ENCODE peak calls at places on chromosomes 6 and 20, in four cellular contexts. L, U, J and C are unnamed samples. For H3K4me1, the result is how much of the 10 kb centered on the place peaks cover.

GRCh38 chr20:59141818-59142581 is 21.6 kb upstream of the ZNF831 start:
- DNase-seq in L (no peak), U (no peak), J (no peak), C (no peak)

GRCh38 chr6:44841829-44842228 is 454.3 kb downstream of the CDC5L start:
- DNase-seq in L (no peak), U (no peak), J (no peak), C (no peak)

GRCh38 chr20:21808863-21809664 is 103.6 kb downstream of the PAX1 start:
- DNase-seq in L (peak), U (no peak), J (peak), C (no peak)

GRCh38 chr6:72922401-72922800 is 300.5 kb downstream of the KCNQ5 start:
- DNase-seq in L (no peak), U (no peak), J (no peak), C (no peak)

GRCh38 chr6:18515767-18516166 is 128.6 kb downstream of the RNF144B start:
- DNase-seq in L (no peak), U (no peak), J (no peak), C (no peak)

GRCh38 chr20:62605996-62606395 is 36.3 kb upstream of the SLCO4A1 start:
- DNase-seq in L (no peak), U (no peak), J (no peak), C (no peak)

GRCh38 chr6:89037156-89037900 is 43.2 kb upstream of the PNRC1 start:
- DNase-seq in L (no peak), U (peak), J (no peak), C (no peak)

GRCh38 chr6:26113570-26113969 is 26.3 kb downstream of the HFE start:
- DNase-seq in L (no peak), U (no peak), J (no peak), C (no peak)

GRCh38 chr6:149012040-149012545 is 265.3 kb downstream of the UST start:
- DNase-seq in L (peak), U (no peak), J (no peak), C (no peak)

GRCh38 chr6:106858653-106859092 is 115.9 kb downstream of the CD24 start:
- DNase-seq in L (no peak), U (no peak), J (no peak), C (no peak)

GRCh38 chr6:82704048-82704447 is 340.4 kb downstream of the TPBG start:
- DNase-seq in L (no peak), U (no peak), J (no peak), C (no peak)

GRCh38 chr6:31128093-31128676 is 7.9 kb upstream of the CDSN start:
- DNase-seq in L (peak), U (peak), J (no peak), C (no peak)

GRCh38 chr6:33975631-33976424 is 170.1 kb downstream of the GRM4 start:
- DNase-seq in L (no peak), U (no peak), J (no peak), C (no peak)

GRCh38 chr20:14012671-14013070 is 17.4 kb downstream of the MACROD2 start:
- DNase-seq in L (no peak), U (no peak), J (no peak), C (no peak)

GRCh38 chr6:167671977-167672687 is 154.6 kb upstream of the AFDN start:
- DNase-seq in L (no peak), U (no peak), J (no peak), C (no peak)

GRCh38 chr6:89997456-89998445 is 103.5 kb downstream of the GJA10 start:
- DNase-seq in L (peak), U (no peak), J (no peak), C (no peak)

GRCh38 chr20:13991311-13991710 is 897 bp upstream of the SEL1L2 start:
- DNase-seq in L (no peak), U (no peak), J (no peak), C (no peak)

GRCh38 chr20:347640-348484 is 951 bp downstream of the NRSN2 start:
- DNase-seq in L (peak), U (peak), J (peak), C (no peak)

DNA sequence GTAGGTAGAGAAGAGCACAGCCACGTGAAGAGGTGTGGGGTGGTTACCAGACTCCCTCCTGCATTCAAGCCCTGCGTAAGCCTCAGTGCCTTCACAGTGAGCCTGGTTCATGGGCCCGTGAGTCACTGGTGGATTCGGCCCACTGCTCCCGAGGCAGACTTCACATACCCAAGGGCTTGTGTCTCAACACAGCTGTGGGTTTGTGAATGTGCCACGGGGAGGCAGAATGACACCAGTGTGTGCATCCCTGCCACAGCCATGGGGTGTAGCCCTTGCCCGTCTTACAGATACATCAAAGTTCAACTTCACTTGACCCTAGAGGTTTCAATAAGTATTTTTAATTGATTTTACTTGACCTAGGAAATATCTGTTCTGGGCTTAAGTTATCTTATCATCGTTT is 108.5 kb downstream of the MAP3K4 start:
- DNase-seq in L (no peak), U (no peak), J (no peak), C (no peak)
- TF ChIP-seq CTCF in L (no peak), U (no peak), J (no peak), C (no peak)

DNA sequence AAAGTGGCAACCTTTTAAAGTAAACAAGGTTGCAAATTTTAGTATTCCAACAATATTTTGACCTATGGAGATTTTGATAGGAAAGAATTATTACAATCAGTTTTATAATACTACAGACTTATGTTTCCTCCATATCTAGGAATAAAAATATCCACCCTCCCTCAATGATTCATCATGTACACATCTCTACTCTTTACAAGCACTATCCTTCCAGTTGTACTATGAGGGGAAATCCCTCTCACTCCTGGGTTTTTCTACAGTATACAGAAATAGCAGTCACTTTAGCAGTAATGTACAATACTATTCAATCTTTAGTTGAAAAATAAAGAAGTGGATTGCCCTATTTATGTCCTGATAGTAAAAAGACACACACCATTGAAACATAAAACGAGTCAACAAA is 46.3 kb upstream of the SCML4 start:
- DNase-seq in L (no peak), U (no peak), J (no peak), C (no peak)
- H3K4me1 ChIP-seq in L (under half), U (under half), J (under half), C (under half)

GRCh38 chr6:158059108-158059507 is 77.4 kb downstream of the SYNJ2 start:
- DNase-seq in L (no peak), U (no peak), J (no peak), C (no peak)
- TF ChIP-seq CTCF in L (no peak), U (no peak), J (no peak), C (no peak)

GRCh38 chr6:46937623-46938022 is 15.9 kb upstream of the ADGRF5 start:
- DNase-seq in L (no peak), U (no peak), J (no peak), C (no peak)

GRCh38 chr6:46932941-46933340 is 11.2 kb upstream of the ADGRF5 start:
- DNase-seq in L (no peak), U (no peak), J (no peak), C (no peak)

GRCh38 chr6:46932526-46932925 is 10.8 kb upstream of the ADGRF5 start:
- DNase-seq in L (no peak), U (no peak), J (no peak), C (no peak)

GRCh38 chr6:46933751-46934150 is 12.0 kb upstream of the ADGRF5 start:
- DNase-seq in L (no peak), U (no peak), J (no peak), C (no peak)

GRCh38 chr6:46935687-46936086 is 13.9 kb upstream of the ADGRF5 start:
- DNase-seq in L (no peak), U (peak), J (peak), C (no peak)
- H3K4me1 ChIP-seq in L (under half), U (under half), J (under half), C (under half)

DNA sequence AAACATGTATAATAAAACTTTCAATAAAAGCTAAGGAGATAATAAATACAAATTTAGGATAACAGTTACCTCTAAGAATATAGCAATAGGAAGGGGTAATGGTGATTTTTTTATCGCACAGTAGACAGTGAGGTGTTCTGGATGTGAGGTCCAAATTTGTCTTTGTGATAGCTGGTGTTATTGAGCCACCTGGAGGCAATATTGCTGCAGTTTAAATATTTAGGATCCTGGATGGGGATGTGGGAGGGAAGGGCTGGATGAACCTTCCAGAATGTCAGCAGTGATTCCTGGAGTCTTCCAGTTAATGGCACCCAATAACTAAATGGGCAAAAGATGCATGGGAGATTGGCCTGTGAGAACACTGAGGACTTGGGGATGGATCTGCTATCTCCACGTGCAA is 13.9 kb downstream of the DEFB123 start:
- DNase-seq in L (no peak), U (no peak), J (no peak), C (no peak)
- TF ChIP-seq CTCF in L (no peak), U (no peak), J (no peak), C (no peak)

GRCh38 chr20:5154543-5154925 is 27.7 kb downstream of the CDS2 start:
- DNase-seq in L (no peak), U (no peak), J (no peak), C (no peak)

GRCh38 chr20:5156670-5157448 is 30.1 kb downstream of the CDS2 start:
- DNase-seq in L (no peak), U (no peak), J (no peak), C (no peak)

GRCh38 chr20:5150226-5151076 is 23.6 kb downstream of the CDS2 start:
- DNase-seq in L (no peak), U (no peak), J (no peak), C (no peak)

GRCh38 chr20:5153152-5153467 is 26.3 kb downstream of the CDS2 start:
- DNase-seq in L (no peak), U (no peak), J (no peak), C (no peak)

DNA sequence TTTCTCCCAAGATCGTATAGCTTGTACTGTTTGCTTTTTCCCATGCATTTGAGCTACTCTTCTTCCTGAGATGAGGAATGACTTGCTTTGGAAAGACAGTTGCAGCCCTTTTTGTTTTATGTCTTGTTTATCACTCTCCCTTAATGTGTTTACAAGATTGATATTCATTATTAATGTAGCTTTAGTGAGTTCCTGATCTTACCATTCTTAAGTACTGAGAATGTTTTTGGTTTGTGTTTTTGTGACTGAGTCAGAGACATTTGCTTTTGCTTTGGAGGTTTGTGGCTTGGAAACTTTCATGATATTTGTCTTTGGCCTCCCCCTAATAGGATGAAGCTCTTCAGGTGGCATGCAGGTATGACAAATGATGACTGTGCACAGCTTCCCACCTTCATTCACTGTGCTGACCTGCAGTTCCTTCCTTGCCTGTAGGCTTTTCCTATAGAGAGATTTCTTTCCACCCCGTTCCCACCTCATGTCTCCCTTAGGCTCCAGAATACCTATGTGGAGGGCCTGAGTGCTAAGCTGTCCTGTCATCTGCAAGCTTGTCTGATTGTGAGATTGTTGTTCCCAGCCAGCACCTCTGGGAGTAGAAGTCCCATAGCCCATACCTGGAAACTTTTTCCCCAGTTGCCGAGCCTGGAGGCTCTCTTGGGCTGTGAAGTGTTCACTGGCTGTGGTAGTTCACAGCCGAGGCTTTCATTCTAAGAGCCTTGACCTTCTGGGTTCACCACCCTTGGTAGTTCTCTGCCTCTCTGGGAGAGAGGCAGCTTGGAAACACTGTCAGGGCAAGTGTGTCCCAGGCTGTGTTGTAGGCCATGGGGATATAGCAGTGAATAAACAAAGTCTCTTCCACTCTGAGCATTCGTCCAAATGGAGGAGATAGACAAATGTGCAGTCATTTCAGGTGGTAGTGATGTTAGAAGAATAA is 27.1 kb downstream of the CDS2 start:
- DNase-seq in L (no peak), U (no peak), J (no peak), C (no peak)
- H3K4me1 ChIP-seq in L (under half), U (under half), J (under half), C (under half)

GRCh38 chr6:29598348-29598747 is 13.4 kb downstream of the OR2H2 start:
- DNase-seq in L (no peak), U (no peak), J (no peak), C (no peak)

GRCh38 chr6:29603930-29604329 is 19.0 kb downstream of the OR2H2 start:
- DNase-seq in L (no peak), U (no peak), J (no peak), C (no peak)

GRCh38 chr6:29603456-29603855 is 18.5 kb downstream of the OR2H2 start:
- DNase-seq in L (no peak), U (no peak), J (no peak), C (no peak)

GRCh38 chr6:29597184-29597583 is 12.3 kb downstream of the OR2H2 start:
- DNase-seq in L (no peak), U (no peak), J (no peak), C (no peak)

DNA sequence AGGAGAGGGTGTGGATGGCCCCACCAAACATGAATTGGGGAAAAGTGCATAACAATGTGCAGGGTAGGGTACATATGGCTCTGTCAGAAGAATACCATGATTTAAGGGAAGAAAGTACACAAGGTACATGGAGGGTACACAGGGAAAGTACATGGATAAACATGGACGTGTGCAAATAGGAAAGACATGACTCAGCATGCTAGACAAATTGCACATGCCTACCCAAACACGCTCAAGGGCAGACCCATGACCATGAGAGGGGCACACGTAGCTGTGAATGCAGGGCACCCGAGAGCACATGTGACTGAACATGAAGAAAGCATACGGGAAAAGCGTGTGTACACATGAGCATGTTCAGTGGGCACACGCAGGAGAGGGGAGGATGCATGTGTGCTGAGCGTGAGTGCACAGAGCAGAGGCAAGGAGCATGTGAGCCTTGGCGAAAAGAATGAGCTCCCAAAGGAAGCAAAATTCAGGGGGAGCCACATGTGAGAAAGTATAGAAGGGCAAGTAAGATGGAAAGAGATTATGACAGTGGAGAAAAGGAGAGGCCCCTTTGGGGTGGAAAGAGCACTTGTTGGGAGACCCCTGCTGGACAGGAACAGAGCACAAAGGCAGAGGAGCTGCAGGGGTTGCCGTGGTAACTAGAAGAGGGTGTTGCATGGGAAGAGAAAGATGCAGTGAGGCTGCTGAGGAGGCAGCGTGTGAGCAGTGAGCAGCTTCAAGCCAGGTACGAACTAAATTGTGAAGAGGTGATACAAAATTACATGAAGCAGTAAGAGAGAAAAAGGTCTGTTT is 17.8 kb downstream of the OR2H2 start:
- DNase-seq in L (no peak), U (no peak), J (no peak), C (no peak)
- TF ChIP-seq CTCF in L (no peak), U (no peak), J (peak), C (no peak)